ENCODE peak calls at places on chromosomes 7 and 10, in eight cellular contexts. K, Z, X, A, S, J, G and D are unnamed samples.

GRCh38 chr7:4726568-4726967 is 44.5 kb downstream of the FOXK1 start:
- DNase-seq in G (no peak), A (no peak), K (no peak), S (no peak), X (no peak), J (no peak), Z (no peak), D (no peak)

GRCh38 chr10:6579193-6579903 is 728 bp downstream of the PRKCQ start:
- DNase-seq in K (no peak), G (no peak), X (no peak), J (no peak), A (no peak), Z (no peak), S (no peak), D (no peak)

GRCh38 chr10:31034041-31034918 is 2.6 kb upstream of the ZNF438 start:
- DNase-seq in K (no peak), Z (peak; percentile 86), X (peak; percentile 41), G (no peak), J (no peak), S (no peak), A (peak; percentile 94), D (no peak)

GRCh38 chr10:78960316-78960800 is 108.4 kb upstream of the ZMIZ1 start:
- DNase-seq in J (no peak), S (no peak), X (no peak), A (peak; percentile 90), K (no peak), Z (peak; percentile 60), G (no peak), D (no peak)

GRCh38 chr7:65233409-65234034 is 140.1 kb upstream of the ZNF92 start:
- DNase-seq in S (no peak), X (no peak), J (no peak), A (peak; percentile 45), Z (no peak), K (no peak), G (no peak), D (no peak)

GRCh38 chr7:118845787-118846186 is 621.3 kb downstream of the ANKRD7 start:
- DNase-seq in G (no peak), J (no peak), Z (no peak), A (no peak), S (no peak), X (no peak), K (no peak), D (no peak)

GRCh38 chr7:51901489-51901840 is 584.9 kb upstream of the COBL start:
- DNase-seq in Z (no peak), J (no peak), X (no peak), S (no peak), A (no peak), K (no peak), G (no peak), D (no peak)

GRCh38 chr10:11587860-11588259 is 23.6 kb downstream of the USP6NL start:
- DNase-seq in A (peak; percentile 36), S (no peak), Z (no peak), K (no peak), J (no peak), G (no peak), X (no peak), D (no peak)

GRCh38 chr7:46934198-46934825 is 647.6 kb downstream of the TNS3 start:
- DNase-seq in S (no peak), J (no peak), A (peak; percentile 37), K (no peak), Z (no peak), X (no peak), G (no peak), D (no peak)

GRCh38 chr10:75407716-75408511 is 6.3 kb upstream of the ZNF503 start:
- DNase-seq in K (no peak), S (no peak), G (no peak), X (no peak), A (no peak), J (no peak), Z (no peak), D (no peak)

GRCh38 chr10:64363687-64364086 is 842.5 kb downstream of the REEP3 start:
- DNase-seq in X (no peak), A (no peak), Z (no peak), S (peak; percentile 1), K (no peak), G (no peak), J (no peak), D (no peak)

GRCh38 chr10:122555431-122555830 is 5.1 kb upstream of the DMBT1 start:
- DNase-seq in S (no peak), A (no peak), G (no peak), K (no peak), X (peak; percentile 68), Z (no peak), J (no peak), D (no peak)

GRCh38 chr7:142808802-142809583 is 38.2 kb downstream of the PRSS2 start:
- DNase-seq in S (peak; percentile 98), J (peak; percentile 95), X (no peak), A (peak; percentile 59), K (peak; percentile 98), Z (no peak), G (no peak), D (no peak)

GRCh38 chr7:71753959-71754652 is 622.2 kb downstream of the GALNT17 start:
- DNase-seq in J (no peak), S (no peak), Z (no peak), X (no peak), G (no peak), A (no peak), K (no peak), D (no peak)

GRCh38 chr7:151814400-151814914 is 62.5 kb downstream of the PRKAG2 start:
- DNase-seq in J (no peak), G (no peak), X (peak; percentile 11), A (no peak), K (no peak), S (no peak), Z (no peak), D (no peak)

GRCh38 chr7:7201583-7202374 is 19.4 kb downstream of the C1GALT1 start:
- DNase-seq in G (no peak), K (peak; percentile 61), Z (no peak), S (peak; percentile 85), J (no peak), A (peak; percentile 36), X (no peak), D (peak; percentile 59)

GRCh38 chr10:43197834-43198681 is 59.8 kb downstream of the CSGALNACT2 start:
- DNase-seq in S (peak; percentile 37), Z (no peak), K (no peak), X (no peak), G (no peak), J (no peak), A (no peak), D (no peak)

GRCh38 chr10:91652364-91652763 is 19.5 kb upstream of the PPP1R3C start:
- DNase-seq in G (no peak), A (peak; percentile 99), Z (peak; percentile 61), S (no peak), J (no peak), K (no peak), X (no peak), D (no peak)

GRCh38 chr10:12081470-12081869 is 12.7 kb downstream of the DHTKD1 start:
- DNase-seq in S (no peak), X (no peak), A (no peak), K (no peak), J (no peak), Z (no peak), G (no peak), D (peak; percentile 5)

GRCh38 chr10:4202936-4203335 is 417.9 kb upstream of the KLF6 start:
- DNase-seq in A (no peak), G (no peak), J (no peak), K (no peak), S (no peak), Z (no peak), X (no peak), D (no peak)

GRCh38 chr10:70664702-70665195 is 7.6 kb upstream of the ADAMTS14 start:
- DNase-seq in X (no peak), Z (peak; percentile 96), J (no peak), S (no peak), K (no peak), A (peak; percentile 85), G (no peak), D (no peak)

GRCh38 chr10:124521429-124521871 is 59.8 kb downstream of the LHPP start:
- DNase-seq in X (no peak), J (no peak), K (peak; percentile 29), S (no peak), G (no peak), A (no peak), Z (no peak), D (no peak)

GRCh38 chr7:19024261-19024660 is 93.2 kb downstream of the TWIST1 start:
- DNase-seq in A (peak; percentile 49), G (no peak), J (no peak), X (no peak), K (no peak), S (no peak), Z (peak; percentile 41), D (no peak)

GRCh38 chr10:21173964-21174669 is 277.0 kb upstream of the NEBL start:
- DNase-seq in Z (no peak), A (peak; percentile 37), S (peak; percentile 4), K (no peak), X (no peak), G (peak; percentile 16), J (no peak), D (peak; percentile 79)

GRCh38 chr10:93701903-93702277 is 502 bp downstream of the FRA10AC1 start:
- DNase-seq in Z (peak; percentile 28), X (no peak), S (peak; percentile 27), G (no peak), K (no peak), A (peak; percentile 57), J (no peak), D (no peak)

GRCh38 chr10:43350686-43351085 is 20.8 kb upstream of the FXYD4 start:
- DNase-seq in G (no peak), X (no peak), S (no peak), A (no peak), K (no peak), Z (no peak), J (no peak), D (no peak)

GRCh38 chr10:12408472-12408871 is 59.1 kb downstream of the CAMK1D start:
- DNase-seq in S (no peak), A (no peak), X (no peak), Z (no peak), G (no peak), K (no peak), J (no peak), D (no peak)

GRCh38 chr10:3803295-3803883 is 18.4 kb upstream of the KLF6 start:
- DNase-seq in S (no peak), X (no peak), A (peak; percentile 82), G (no peak), K (no peak), Z (no peak), J (no peak), D (no peak)

GRCh38 chr7:148672041-148672440 is 26.7 kb upstream of the CUL1 start:
- DNase-seq in S (no peak), X (no peak), K (no peak), G (no peak), Z (no peak), J (no peak), A (peak; percentile 23), D (no peak)

GRCh38 chr7:157791261-157791660 is 454.5 kb downstream of the DNAJB6 start:
- DNase-seq in X (no peak), G (no peak), K (no peak), J (no peak), S (no peak), Z (no peak), A (no peak), D (no peak)